ENCODE peak calls at places on chromosome 19, in five cellular contexts. T is uterus, Z is thoracic aorta, Y is tibial artery, W is small intestine. D is an unnamed sample.
A peak's percentile ranks its signal among the peaks of the same experiment; 100 is the strongest.

GRCh38 chr19:27822336-27822735 is 1390.6 kb downstream of the UQCRFS1 start:
- DNase-seq in Y (no peak), Z (no peak), T (no peak), W (no peak), D (no peak)

GRCh38 chr19:35070471-35070870 is 28.9 kb downstream of the HPN start:
- DNase-seq in W (no peak), T (no peak), Z (no peak), Y (no peak), D (no peak)

GRCh38 chr19:3968556-3969434 is 2.1 kb downstream of the DAPK3 start:
- DNase-seq in Y (peak; percentile 94), W (peak; percentile 66), Z (peak; percentile 79), T (peak; percentile 97), D (no peak)

GRCh38 chr19:13906910-13907309 is 909 bp downstream of the CC2D1A start:
- DNase-seq in T (no peak), W (no peak), Y (no peak), Z (no peak), D (no peak)

GRCh38 chr19:6066661-6067646 is 43.3 kb downstream of the RFX2 start:
- DNase-seq in W (peak; percentile 94), Z (peak; percentile 96), Y (peak; percentile 96), T (peak; percentile 96), D (no peak)

GRCh38 chr19:49165111-49165750 is 7.6 kb downstream of the TRPM4 start:
- DNase-seq in Z (no peak), T (no peak), Y (peak; percentile 42), W (peak; percentile 32), D (no peak)

GRCh38 chr19:2719232-2719735 is 1.9 kb downstream of the DIRAS1 start:
- DNase-seq in Y (no peak), T (no peak), W (no peak), Z (no peak), D (no peak)

GRCh38 chr19:17424743-17425365 is 5.0 kb downstream of the MVB12A start:
- DNase-seq in Z (no peak), W (no peak), T (no peak), Y (no peak), D (no peak)

GRCh38 chr19:33784432-33784831 is 12.2 kb upstream of the KCTD15 start:
- DNase-seq in W (no peak), Z (no peak), T (no peak), Y (no peak), D (no peak)

GRCh38 chr19:32651729-32652140 is 23.2 kb downstream of the ANKRD27 start:
- DNase-seq in T (no peak), Z (no peak), Y (no peak), W (peak; percentile 37), D (no peak)

GRCh38 chr19:14432817-14433453 is at the start of gene PKN1:
- DNase-seq in T (peak; percentile 48), W (no peak), Y (no peak), Z (no peak), D (peak; percentile 18)

GRCh38 chr19:5045956-5046338 is 77.0 kb downstream of the KDM4B start:
- DNase-seq in Z (no peak), Y (no peak), W (no peak), T (no peak), D (no peak)

DNA sequence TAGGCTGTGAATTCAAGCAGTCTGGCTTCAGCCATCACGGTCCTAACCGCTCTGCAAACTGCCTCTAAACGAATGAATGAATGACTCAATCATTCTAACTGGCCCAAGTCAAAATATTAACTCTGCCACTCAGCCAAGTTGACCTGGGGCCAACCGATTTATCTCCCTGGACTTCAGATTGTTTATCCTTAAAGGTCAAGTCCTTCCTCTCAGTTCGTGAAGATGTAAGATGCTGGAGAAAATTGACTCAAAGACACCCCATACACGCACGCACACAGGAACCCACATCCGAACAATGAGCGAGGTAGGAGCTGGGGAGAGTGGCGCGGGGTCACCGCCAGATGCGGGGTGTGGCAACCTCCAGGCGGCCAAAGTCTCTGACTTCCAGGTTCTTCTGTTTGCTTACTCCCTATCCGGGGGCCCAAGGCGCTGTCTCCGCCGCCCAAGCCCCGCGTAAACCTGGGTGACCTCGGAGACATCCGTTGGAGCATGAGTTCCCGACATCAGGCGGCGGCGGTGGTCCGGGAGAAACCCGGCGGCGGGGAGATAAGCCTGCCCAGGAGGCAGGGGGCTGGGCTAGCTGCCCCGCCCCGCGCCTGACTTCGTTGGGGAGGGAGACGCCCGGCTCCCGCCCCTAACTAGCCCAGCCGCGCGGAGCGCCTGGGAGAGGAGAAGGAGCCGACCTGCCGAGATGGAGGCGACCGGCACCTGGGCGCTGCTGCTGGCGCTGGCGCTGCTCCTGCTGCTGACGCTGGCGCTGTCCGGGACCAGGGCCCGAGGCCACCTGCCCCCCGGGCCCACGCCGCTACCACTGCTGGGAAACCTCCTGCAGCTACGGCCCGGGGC is at the start of gene CYP2S1:
- DNase-seq in Z (no peak), T (no peak), Y (no peak), W (peak; percentile 83), D (peak; percentile 4)
- H3K27ac ChIP-seq in Z (no peak within 1 kb of the TSS), T (no peak within 1 kb of the TSS), Y (no peak within 1 kb of the TSS), W (peak within 1 kb of the TSS; percentile 67), D (no peak within 1 kb of the TSS)

GRCh38 chr19:16041571-16042386 is 34.5 kb upstream of the TPM4 start:
- DNase-seq in T (peak; percentile 84), Y (peak; percentile 69), W (peak; percentile 76), Z (peak; percentile 45), D (peak; percentile 55)

GRCh38 chr19:16044746-16045145 is 31.5 kb upstream of the TPM4 start:
- DNase-seq in W (no peak), T (no peak), Z (no peak), Y (no peak), D (no peak)

GRCh38 chr19:16042533-16043085 is 33.7 kb upstream of the TPM4 start:
- DNase-seq in W (no peak), Z (no peak), Y (no peak), T (no peak), D (no peak)

GRCh38 chr19:16045171-16045570 is 31.1 kb upstream of the TPM4 start:
- DNase-seq in Y (no peak), Z (no peak), W (no peak), T (no peak), D (no peak)

DNA sequence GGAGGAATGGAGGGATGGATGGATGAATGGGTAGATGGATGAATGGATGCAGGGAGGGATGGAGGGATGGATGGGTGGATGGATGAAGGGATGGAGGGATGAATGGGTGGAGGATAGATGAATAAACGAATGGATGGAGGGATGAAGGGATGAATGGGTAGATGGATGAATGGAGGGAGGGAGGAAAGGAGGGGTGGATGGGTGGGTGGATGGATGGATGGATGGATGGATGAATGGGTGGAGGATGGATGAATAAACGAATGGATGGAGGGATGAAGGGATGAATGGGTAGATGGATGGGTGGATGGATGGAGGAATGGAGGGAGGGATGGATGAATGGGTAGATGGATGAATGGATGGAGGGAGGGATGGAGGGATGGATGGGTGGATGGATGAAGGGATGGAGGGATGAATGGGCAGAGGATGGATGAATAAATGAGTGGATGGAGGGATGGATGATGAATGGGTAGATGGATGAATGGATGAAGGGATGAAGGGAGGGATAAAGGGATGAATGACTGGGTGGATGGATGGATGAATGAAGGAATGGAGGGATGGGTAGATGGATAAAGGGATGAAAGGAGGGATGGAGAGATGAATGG is 33.0 kb upstream of the TPM4 start:
- DNase-seq in Z (no peak), T (no peak), W (no peak), Y (no peak), D (no peak)
- H3K27ac ChIP-seq in Z (no peak overlapping the region), T (no peak overlapping the region), W (no peak overlapping the region), Y (no peak overlapping the region), D (no peak overlapping the region)

GRCh38 chr19:8615022-8615421 is 4.5 kb upstream of the ADAMTS10 start:
- DNase-seq in T (no peak), Z (no peak), W (no peak), Y (no peak), D (no peak)

GRCh38 chr19:8617984-8618383 is 7.5 kb upstream of the ADAMTS10 start:
- DNase-seq in Z (no peak), W (no peak), T (no peak), Y (no peak), D (no peak)

GRCh38 chr19:8614455-8614854 is 3.9 kb upstream of the ADAMTS10 start:
- DNase-seq in Z (no peak), W (no peak), T (no peak), Y (no peak), D (no peak)

GRCh38 chr19:8616861-8617260 is 6.3 kb upstream of the ADAMTS10 start:
- DNase-seq in W (no peak), Y (no peak), Z (no peak), T (no peak), D (no peak)

GRCh38 chr19:8615813-8616596 is 5.5 kb upstream of the ADAMTS10 start:
- DNase-seq in Z (no peak), T (peak; percentile 38), Y (peak; percentile 63), W (peak; percentile 37), D (peak; percentile 48)
- H3K27ac ChIP-seq in Z (no peak overlapping the region), T (no peak overlapping the region), Y (no peak overlapping the region), W (no peak overlapping the region), D (no peak overlapping the region)

GRCh38 chr19:51794865-51795490 is at the start of gene FPR3:
- DNase-seq in T (no peak), Y (no peak), W (no peak), Z (no peak), D (no peak)

GRCh38 chr19:51792932-51793331 is 2.0 kb upstream of the FPR3 start:
- DNase-seq in T (no peak), W (no peak), Z (no peak), Y (no peak), D (no peak)

GRCh38 chr19:51796195-51796679 is 1.3 kb downstream of the FPR3 start:
- DNase-seq in Y (peak; percentile 58), T (no peak), Z (no peak), W (no peak), D (no peak)

GRCh38 chr19:51798127-51798526 is 3.2 kb downstream of the FPR3 start:
- DNase-seq in W (no peak), Z (no peak), Y (no peak), T (no peak), D (no peak)

DNA sequence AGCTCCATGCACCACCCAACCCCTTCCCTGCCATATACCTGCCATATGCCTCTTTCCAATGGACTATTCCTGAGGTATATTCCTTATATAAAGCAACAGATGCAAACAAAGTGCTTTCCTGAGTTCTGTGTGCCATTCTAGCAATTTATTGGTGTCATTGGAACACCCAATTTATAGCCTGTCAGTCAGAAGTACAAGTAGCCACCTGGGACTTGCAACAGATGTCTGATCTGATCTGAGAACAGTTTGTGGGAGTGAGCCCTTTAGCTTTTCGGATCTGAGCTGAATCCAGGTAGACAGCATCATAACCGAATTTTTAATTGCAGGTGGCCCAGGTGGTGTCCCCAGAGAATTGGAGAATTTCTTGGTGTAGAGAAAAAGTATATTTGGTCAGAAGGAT is 963 bp upstream of the FPR3 start:
- DNase-seq in W (no peak), Z (no peak), T (no peak), Y (no peak), D (no peak)
- H3K27ac ChIP-seq in W (no peak overlapping the region), Z (no peak overlapping the region), T (no peak overlapping the region), Y (no peak overlapping the region), D (no peak overlapping the region)

D was measured in CD4-positive, alpha-beta T cell.